ENCODE peak calls at places on chromosomes 3 and 15, in nine cellular contexts. O is NCI-H1105 treated with DMSO at 0.1 percent for 48 hours, V is fibroblast of mammary gland, P is HepG2, G is uterus, I is NCI-H1417, D is WTC11, X is mucosa of gallbladder, E is activated T-cell treated with anti-CD3 and anti-CD28 coated beads for 24 hours. S is an unnamed sample.

GRCh38 chr3:113844622-113845222 is 6.1 kb downstream of the GRAMD1C start:
- DNase-seq in O (peak), V (peak), P (peak), G (no peak), I (peak), D (no peak), X (no peak), E (no peak), S (peak)

GRCh38 chr3:184417619-184418327 is 37.9 kb downstream of the CHRD start:
- DNase-seq in O (peak), V (peak), P (peak), G (peak), I (peak), D (peak), X (peak), E (peak), S (peak)

GRCh38 chr3:28292622-28293021 is 51.2 kb downstream of the CMC1 start:
- DNase-seq in O (no peak), V (no peak), P (no peak), G (no peak), I (no peak), D (no peak), X (no peak), E (no peak), S (no peak)

GRCh38 chr3:141414141-141414689 is 45.9 kb downstream of the ZBTB38 start:
- DNase-seq in O (no peak), V (peak), P (no peak), G (no peak), I (no peak), D (no peak), X (no peak), E (peak), S (peak)

GRCh38 chr3:101184111-101184510 is 136.3 kb downstream of the IMPG2 start:
- DNase-seq in O (no peak), V (peak), P (no peak), G (no peak), I (no peak), D (no peak), X (no peak), E (no peak), S (no peak)

GRCh38 chr15:45094358-45094730 is 19.6 kb downstream of the DUOX2 start:
- DNase-seq in O (no peak), V (no peak), P (no peak), G (no peak), I (no peak), D (no peak), X (no peak), E (no peak), S (no peak)

GRCh38 chr15:24633082-24633481 is 42.5 kb upstream of the NPAP1 start:
- DNase-seq in O (no peak), V (no peak), P (no peak), G (no peak), I (no peak), D (no peak), X (no peak), E (no peak), S (no peak)

GRCh38 chr3:15633159-15633558 is 31.6 kb downstream of the BTD start:
- DNase-seq in O (peak), V (no peak), P (no peak), G (no peak), I (peak), D (no peak), X (no peak), E (no peak), S (no peak)

GRCh38 chr15:49693491-49693890 is 72.6 kb downstream of the DTWD1 start:
- DNase-seq in O (no peak), V (no peak), P (no peak), G (no peak), I (no peak), D (no peak), X (no peak), E (no peak), S (peak)

GRCh38 chr15:33490703-33491102 is 179.9 kb downstream of the RYR3 start:
- DNase-seq in O (no peak), V (no peak), P (no peak), G (no peak), I (no peak), D (no peak), X (no peak), E (no peak), S (no peak)

GRCh38 chr3:11705049-11705448 is 61.3 kb upstream of the VGLL4 start:
- DNase-seq in O (no peak), V (no peak), P (no peak), G (no peak), I (no peak), D (no peak), X (no peak), E (no peak), S (no peak)

GRCh38 chr15:83287541-83288027 is 3.1 kb upstream of the BNC1 start:
- DNase-seq in O (no peak), V (peak), P (no peak), G (no peak), I (no peak), D (no peak), X (no peak), E (no peak), S (peak)

GRCh38 chr3:140091143-140091542 is 156.2 kb downstream of the CLSTN2 start:
- DNase-seq in O (no peak), V (no peak), P (no peak), G (no peak), I (no peak), D (no peak), X (peak), E (no peak), S (no peak)

GRCh38 chr3:115071611-115072010 is 75.5 kb downstream of the ZBTB20 start:
- DNase-seq in O (no peak), V (peak), P (no peak), G (no peak), I (no peak), D (no peak), X (no peak), E (no peak), S (peak)

GRCh38 chr3:11455977-11456376 is 183.8 kb downstream of the ATG7 start:
- DNase-seq in O (no peak), V (peak), P (no peak), G (no peak), I (no peak), D (no peak), X (no peak), E (no peak), S (peak)

GRCh38 chr15:30023798-30024295 is 58.9 kb upstream of the GOLGA8J start:
- DNase-seq in O (no peak), V (peak), P (no peak), G (no peak), I (no peak), D (no peak), X (no peak), E (no peak), S (peak)

GRCh38 chr15:95765161-95765560 is 565.3 kb upstream of the NR2F2 start:
- DNase-seq in O (no peak), V (no peak), P (no peak), G (no peak), I (no peak), D (no peak), X (no peak), E (no peak), S (no peak)

GRCh38 chr3:27312044-27312668 is 57.0 kb downstream of the NEK10 start:
- DNase-seq in O (peak), V (peak), P (peak), G (no peak), I (peak), D (no peak), X (no peak), E (no peak), S (peak)

GRCh38 chr3:22627993-22628499 is 575.1 kb upstream of the UBE2E2 start:
- DNase-seq in O (no peak), V (no peak), P (no peak), G (no peak), I (no peak), D (peak), X (no peak), E (no peak), S (no peak)

GRCh38 chr15:96285715-96286367 is 44.7 kb upstream of the NR2F2 start:
- DNase-seq in O (no peak), V (no peak), P (no peak), G (no peak), I (no peak), D (no peak), X (no peak), E (no peak), S (no peak)

GRCh38 chr15:81869161-81869928 is 176.5 kb downstream of the MEX3B start:
- DNase-seq in O (no peak), V (no peak), P (no peak), G (no peak), I (no peak), D (no peak), X (no peak), E (no peak), S (no peak)

GRCh38 chr3:36741285-36741684 is 23.1 kb downstream of the DCLK3 start:
- DNase-seq in O (no peak), V (peak), P (no peak), G (no peak), I (peak), D (peak), X (no peak), E (no peak), S (no peak)

GRCh38 chr3:1262246-1262645 is 169.4 kb downstream of the CNTN6 start:
- DNase-seq in O (no peak), V (no peak), P (no peak), G (no peak), I (no peak), D (no peak), X (no peak), E (no peak), S (no peak)

GRCh38 chr3:172836390-172836997 is 86.0 kb downstream of the ECT2 start:
- DNase-seq in O (peak), V (peak), P (peak), G (peak), I (peak), D (peak), X (peak), E (no peak), S (peak)

GRCh38 chr3:11434017-11434526 is 161.9 kb downstream of the ATG7 start:
- DNase-seq in O (no peak), V (peak), P (no peak), G (peak), I (peak), D (no peak), X (peak), E (no peak), S (peak)

GRCh38 chr15:71788646-71789579 is 21.4 kb upstream of the NR2E3 start:
- DNase-seq in O (no peak), V (no peak), P (no peak), G (no peak), I (no peak), D (no peak), X (peak), E (no peak), S (no peak)

GRCh38 chr3:128383316-128384235 is 83.1 kb downstream of the DNAJB8 start:
- DNase-seq in O (peak), V (peak), P (peak), G (peak), I (peak), D (no peak), X (peak), E (peak), S (peak)

GRCh38 chr15:58587481-58587880 is 155.7 kb downstream of the LIPC start:
- DNase-seq in O (no peak), V (no peak), P (no peak), G (no peak), I (no peak), D (no peak), X (no peak), E (no peak), S (no peak)

GRCh38 chr3:171328419-171329082 is 131.7 kb downstream of the TNIK start:
- DNase-seq in O (no peak), V (peak), P (peak), G (no peak), I (no peak), D (peak), X (no peak), E (no peak), S (peak)

GRCh38 chr15:56320861-56321260 is 44.4 kb upstream of the TEX9 start:
- DNase-seq in O (no peak), V (no peak), P (no peak), G (no peak), I (no peak), D (no peak), X (no peak), E (no peak), S (peak)

GRCh38 chr3:172201136-172201989 is 162.0 kb downstream of the FNDC3B start:
- DNase-seq in O (peak), V (peak), P (no peak), G (peak), I (no peak), D (no peak), X (peak), E (no peak), S (peak)

GRCh38 chr3:1118074-1118473 is 25.2 kb downstream of the CNTN6 start:
- DNase-seq in O (no peak), V (peak), P (no peak), G (no peak), I (no peak), D (no peak), X (peak), E (no peak), S (peak)

GRCh38 chr3:54963621-54964020 is 35.8 kb upstream of the LRTM1 start:
- DNase-seq in O (no peak), V (no peak), P (no peak), G (no peak), I (no peak), D (no peak), X (no peak), E (no peak), S (no peak)

S was measured in cardiac fibroblast.